ENCODE peak calls at places on chromosomes 3 and 15, in four cellular contexts. V, K, L and R are unnamed samples.

GRCh38 chr3:7789324-7789723 is 712.3 kb upstream of the LMCD1 start:
- DNase-seq in L (no peak), V (no peak), K (no peak), R (no peak)

GRCh38 chr3:99678023-99678422 is 39.6 kb downstream of the COL8A1 start:
- DNase-seq in L (no peak), V (no peak), K (no peak), R (no peak)

GRCh38 chr15:25891108-25891507 is 28.0 kb upstream of the ATP10A start:
- DNase-seq in V (no peak), K (no peak), L (no peak), R (no peak)

GRCh38 chr15:79315623-79316328 is 4.9 kb downstream of the TMED3 start:
- DNase-seq in L (no peak), K (no peak), V (no peak), R (no peak)

GRCh38 chr3:111738238-111738637 is 120.8 kb upstream of the PHLDB2 start:
- DNase-seq in L (no peak), K (no peak), V (no peak), R (no peak)

GRCh38 chr3:38998086-38998485 is 53.7 kb downstream of the SCN11A start:
- DNase-seq in V (no peak), L (peak), K (no peak), R (no peak)

GRCh38 chr3:135203026-135203425 is 408.0 kb downstream of the EPHB1 start:
- DNase-seq in L (no peak), K (no peak), V (no peak), R (no peak)

GRCh38 chr15:36954486-36954885 is 145.9 kb downstream of the MEIS2 start:
- DNase-seq in K (no peak), V (no peak), L (no peak), R (no peak)

GRCh38 chr15:80489030-80489594 is 84.9 kb downstream of the ARNT2 start:
- DNase-seq in K (no peak), V (no peak), L (no peak), R (no peak)

GRCh38 chr3:63908081-63908736 is 4.0 kb downstream of the SCAANT1 start:
- DNase-seq in L (no peak), V (no peak), K (no peak), R (no peak)

GRCh38 chr3:13493867-13494441 is 13.8 kb downstream of the HDAC11 start:
- DNase-seq in L (no peak), V (no peak), K (no peak), R (no peak)

GRCh38 chr3:13495921-13496723 is 16.0 kb downstream of the HDAC11 start:
- DNase-seq in K (peak), L (peak), V (peak), R (peak)

GRCh38 chr3:13495351-13495813 is 15.3 kb downstream of the HDAC11 start:
- DNase-seq in V (no peak), K (no peak), L (no peak), R (no peak)

GRCh38 chr3:13492976-13493866 is 13.1 kb downstream of the HDAC11 start:
- DNase-seq in K (no peak), L (no peak), V (no peak), R (no peak)

DNA sequence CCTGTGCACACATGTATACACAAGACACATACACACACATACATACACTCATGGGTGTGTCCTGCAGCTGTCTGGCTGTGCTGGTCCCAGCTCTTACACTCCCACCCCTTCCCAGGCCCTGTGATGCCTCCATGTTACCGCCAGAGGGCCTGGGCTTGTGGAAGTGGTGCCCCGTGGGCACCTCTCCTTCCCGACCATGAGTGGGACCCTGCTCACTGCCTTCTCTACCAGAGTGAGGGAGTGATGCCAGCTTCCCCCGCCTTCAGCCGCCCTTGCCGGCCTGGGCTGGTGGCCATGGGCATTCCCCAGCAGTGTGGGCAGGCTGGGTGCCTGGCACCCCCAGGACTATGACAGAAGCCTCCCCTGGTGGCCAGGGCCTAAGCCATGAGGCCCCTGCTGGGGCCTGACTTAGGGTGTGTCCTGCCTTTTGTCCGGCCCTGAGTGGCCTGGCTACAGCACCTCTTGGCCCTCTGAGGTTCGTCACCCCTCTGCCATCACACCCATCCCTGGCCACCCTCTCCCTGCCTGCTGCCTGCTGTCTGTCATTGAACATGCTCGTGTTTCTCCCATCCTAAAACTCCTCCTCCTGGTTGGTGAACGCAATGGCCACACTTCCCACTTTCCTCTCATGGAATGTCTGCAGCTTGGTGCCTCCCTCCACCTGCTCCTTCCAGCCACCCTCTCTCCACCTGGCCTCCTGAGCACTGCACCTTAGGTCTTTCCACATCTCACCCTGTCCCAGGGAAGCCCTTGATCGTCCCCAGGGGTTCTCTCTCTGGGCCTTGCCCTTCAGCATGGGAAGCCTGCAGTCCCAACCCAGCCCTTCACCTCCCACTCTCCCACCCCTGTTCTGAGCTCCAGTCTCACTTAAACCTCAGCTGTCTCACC is 14.6 kb downstream of the HDAC11 start:
- DNase-seq in K (peak), V (peak), L (no peak), R (no peak)
- TF ChIP-seq CTCF in K (peak), V (peak), L (peak), R (peak)

GRCh38 chr15:48603123-48603500 is 42.4 kb downstream of the FBN1 start:
- DNase-seq in K (no peak), V (no peak), L (no peak), R (no peak)
- TF ChIP-seq CTCF in K (no peak), V (peak), L (no peak), R (no peak)

GRCh38 chr3:129026728-129027543 is 25.8 kb downstream of the EFCC1 start:
- DNase-seq in L (peak), K (peak), V (peak), R (peak)
- TF ChIP-seq CTCF in L (peak), K (peak), V (peak), R (peak)

GRCh38 chr3:113560265-113560664 is 27.9 kb downstream of the SIDT1 start:
- DNase-seq in K (no peak), V (no peak), L (no peak), R (no peak)

GRCh38 chr3:113555138-113555537 is 22.8 kb downstream of the SIDT1 start:
- DNase-seq in V (no peak), L (no peak), K (no peak), R (no peak)

GRCh38 chr3:113559011-113559410 is 26.7 kb downstream of the SIDT1 start:
- DNase-seq in L (no peak), V (no peak), K (no peak), R (no peak)

GRCh38 chr3:113556556-113557335 is 24.4 kb downstream of the SIDT1 start:
- DNase-seq in K (no peak), V (no peak), L (peak), R (no peak)

GRCh38 chr3:113557374-113557773 is 25.0 kb downstream of the SIDT1 start:
- DNase-seq in K (no peak), V (peak), L (peak), R (no peak)
- TF ChIP-seq CTCF in K (no peak), V (no peak), L (peak), R (no peak)

GRCh38 chr3:69297525-69297924 is 88.4 kb downstream of the FRMD4B start:
- DNase-seq in V (no peak), K (no peak), L (no peak), R (no peak)

GRCh38 chr3:69300296-69300695 is 85.6 kb downstream of the FRMD4B start:
- DNase-seq in V (no peak), K (no peak), L (no peak), R (no peak)

GRCh38 chr3:69304396-69304795 is 81.5 kb downstream of the FRMD4B start:
- DNase-seq in V (no peak), K (no peak), L (no peak), R (no peak)

GRCh38 chr3:69296995-69297394 is 88.9 kb downstream of the FRMD4B start:
- DNase-seq in K (no peak), L (no peak), V (no peak), R (no peak)

GRCh38 chr3:69299344-69299743 is 86.5 kb downstream of the FRMD4B start:
- DNase-seq in L (no peak), V (no peak), K (no peak), R (no peak)
- TF ChIP-seq CTCF in L (peak), V (no peak), K (no peak), R (no peak)

GRCh38 chr3:161423911-161424522 is 52.7 kb upstream of the SPTSSB start:
- DNase-seq in K (peak), V (peak), L (peak), R (peak)
- TF ChIP-seq CTCF in K (peak), V (peak), L (peak), R (peak)

GRCh38 chr3:44883213-44883955 is 9.0 kb downstream of the TGM4 start:
- DNase-seq in K (no peak), V (no peak), L (no peak), R (no peak)
- TF ChIP-seq CTCF in K (peak), V (no peak), L (peak), R (no peak)